ENCODE peak calls at places on chromosomes 4 and X, in four cellular contexts. J is heart left ventricle, X is breast epithelium, U is stomach. T is an unnamed sample.

GRCh38 chr4:85761803-85762202 is 286.9 kb downstream of the ARHGAP24 start:
- DNase-seq in J (no peak), U (peak; percentile 46), X (no peak), T (no peak)

GRCh38 chr4:89039735-89040338 is 17.1 kb downstream of the FAM13A start:
- DNase-seq in J (no peak), X (no peak), U (no peak), T (no peak)

GRCh38 chrX:6024204-6024603 is 204.5 kb downstream of the NLGN4X start:
- DNase-seq in U (no peak), X (no peak), J (no peak), T (no peak)

GRCh38 chr4:41839945-41840854 is 91.7 kb upstream of the PHOX2B start:
- DNase-seq in J (no peak), U (no peak), X (no peak), T (no peak)

GRCh38 chrX:47191806-47192401 is 1.7 kb upstream of the UBA1 start:
- DNase-seq in U (no peak), X (no peak), J (no peak), T (no peak)

GRCh38 chr4:43496188-43496587 is 603.7 kb downstream of the GRXCR1 start:
- DNase-seq in U (no peak), J (no peak), X (no peak), T (no peak)

GRCh38 chr4:138938371-138938699 is 77.2 kb upstream of the NOCT start:
- DNase-seq in U (no peak), J (no peak), X (no peak), T (no peak)

GRCh38 chr4:81142744-81143143 is 72.3 kb downstream of the PRKG2 start:
- DNase-seq in U (no peak), X (no peak), J (no peak), T (no peak)

GRCh38 chr4:99038213-99038612 is 42.7 kb downstream of the METAP1 start:
- DNase-seq in U (no peak), J (no peak), X (no peak), T (no peak)

GRCh38 chr4:94831607-94832006 is 73.9 kb downstream of the BMPR1B start:
- DNase-seq in J (no peak), U (no peak), X (no peak), T (no peak)

DNA sequence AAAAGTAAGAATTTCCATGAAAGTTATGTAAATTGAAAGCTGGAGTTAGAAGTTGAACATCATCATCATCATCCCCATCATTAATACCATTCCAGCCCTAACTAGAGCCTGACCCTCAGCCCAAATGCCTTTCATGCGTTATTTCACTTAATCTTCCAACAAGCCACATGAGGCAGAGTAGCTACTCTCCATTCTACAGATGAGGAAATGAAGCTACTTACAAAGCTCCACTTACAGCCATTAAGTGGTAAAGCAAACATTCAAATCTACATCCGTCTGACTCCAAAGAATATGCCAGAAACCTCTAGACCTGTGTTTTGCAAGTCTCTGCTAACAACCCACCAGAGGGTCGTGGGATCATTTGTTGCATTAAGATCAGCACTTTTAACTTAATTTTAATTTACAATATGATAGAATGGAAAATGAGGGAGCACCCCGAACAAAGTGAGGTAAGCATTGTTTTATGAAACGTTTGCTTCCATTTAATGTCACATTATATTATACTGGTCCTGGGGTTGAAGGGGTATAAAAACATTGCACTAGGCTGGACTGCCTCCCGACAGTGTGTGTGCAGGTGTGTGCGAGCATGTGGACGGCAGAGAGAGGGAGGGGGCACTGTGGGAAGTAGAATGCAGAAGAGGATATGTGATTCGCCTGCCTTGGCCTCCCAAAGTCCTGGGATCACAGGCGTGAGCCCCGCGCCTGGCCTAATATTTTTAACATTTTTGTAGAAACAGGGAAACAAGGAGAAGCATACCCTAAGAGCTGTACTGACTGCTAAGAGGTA is 36.2 kb downstream of the IRF2 start:
- DNase-seq in U (no peak), X (no peak), J (no peak), T (no peak)
- H3K4me1 ChIP-seq in U (peaks cover 81% of the 10 kb centered on the region), X (no peaks in the 10 kb centered on the region), J (peaks cover 24% of the 10 kb centered on the region), T (peaks cover 49% of the 10 kb centered on the region)

GRCh38 chrX:41442824-41443560 is 4.2 kb upstream of the NYX start:
- DNase-seq in X (no peak), J (no peak), U (no peak), T (no peak)

GRCh38 chrX:41445781-41446358 is 1.3 kb upstream of the NYX start:
- DNase-seq in X (no peak), U (no peak), J (no peak), T (no peak)

GRCh38 chrX:41445171-41445570 is 2.0 kb upstream of the NYX start:
- DNase-seq in U (no peak), X (no peak), J (no peak), T (no peak)

GRCh38 chrX:41447897-41448296 is 754 bp downstream of the NYX start:
- DNase-seq in U (no peak), J (no peak), X (no peak), T (no peak)

DNA sequence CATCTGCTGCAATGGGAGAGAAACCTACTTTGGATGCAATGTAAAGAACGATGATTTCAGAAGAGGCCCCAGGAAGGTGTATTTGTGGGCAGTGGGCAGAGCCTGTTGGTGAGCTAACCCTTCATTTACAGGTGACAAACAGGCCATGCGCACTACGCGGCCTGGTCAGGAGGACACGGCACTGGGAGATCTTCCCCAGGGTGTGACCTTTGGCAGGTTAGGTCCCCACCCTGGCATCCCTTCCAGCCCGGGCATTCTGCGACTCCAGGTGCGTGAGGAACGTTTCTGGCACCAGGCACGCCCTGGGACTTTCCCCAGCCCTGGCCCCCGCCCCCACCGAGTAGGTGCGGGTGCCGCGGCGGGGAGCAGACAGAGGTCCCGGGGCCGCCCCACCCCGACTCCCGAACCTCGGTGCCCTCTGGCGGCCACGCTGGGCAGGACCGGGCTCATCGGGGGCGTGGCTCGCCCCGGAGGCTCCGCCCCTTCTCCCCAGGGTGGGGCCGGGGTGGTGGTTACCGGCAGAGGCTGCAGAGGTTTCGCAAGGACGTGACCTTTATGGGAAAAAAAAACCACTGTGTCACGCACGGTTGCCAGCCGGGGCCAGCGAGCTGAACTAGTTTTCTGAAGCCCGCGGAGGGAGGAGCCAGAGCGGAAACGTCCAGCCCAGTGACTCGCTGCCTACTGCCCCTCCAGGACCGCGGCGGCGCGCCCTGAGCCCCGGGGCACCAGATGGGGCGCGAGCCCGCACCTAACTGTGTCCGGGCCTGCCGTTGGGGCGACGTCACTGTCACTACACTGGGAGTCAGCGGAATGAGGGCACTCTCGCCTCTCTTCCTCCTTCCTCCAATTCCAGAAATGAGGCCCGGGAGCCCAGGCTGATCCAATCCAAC is 5.0 kb upstream of the NYX start:
- DNase-seq in U (peak; percentile 88), J (peak; percentile 88), X (peak; percentile 80), T (peak; percentile 84)
- TF ChIP-seq CTCF in U (no peak), J (peak; percentile 68), X (peak; percentile 57), T (peak; percentile 59)

GRCh38 chr4:146165840-146166239 is 9.7 kb upstream of the LSM6 start:
- DNase-seq in X (no peak), J (no peak), U (no peak), T (no peak)
- H3K27ac ChIP-seq in X (no peak overlapping the region), J (no peak overlapping the region), U (no peak overlapping the region), T (no peak overlapping the region)

DNA sequence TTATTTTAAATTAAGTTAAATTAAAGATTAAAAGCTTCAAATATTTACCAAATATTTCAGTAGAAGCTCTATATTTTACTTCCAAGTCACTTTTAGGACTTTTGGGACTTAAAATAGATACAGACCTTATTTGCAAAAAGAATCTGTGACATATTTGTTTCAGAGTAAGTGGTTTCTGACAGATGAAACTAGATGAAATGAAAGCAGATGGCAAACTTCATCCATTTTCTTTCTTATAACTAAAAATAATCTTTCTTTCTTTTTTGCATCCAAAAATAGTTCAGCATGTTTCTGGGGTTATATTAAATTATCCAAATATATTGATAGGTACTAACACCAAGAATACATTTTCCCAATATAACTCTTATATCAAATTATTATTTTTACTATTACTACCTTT is 6.6 kb upstream of the UTP3 start:
- DNase-seq in U (no peak), X (no peak), J (no peak), T (no peak)
- H3K4me1 ChIP-seq in U (no peaks in the 10 kb centered on the region), X (no peaks in the 10 kb centered on the region), J (no peaks in the 10 kb centered on the region), T (peaks cover 31% of the 10 kb centered on the region)

T was measured in CD8-positive, alpha-beta T cell.